ENCODE peak calls at places on chromosome 14, in ten cellular contexts. H, R, X, C, A, I, L, B, W and U are unnamed samples.

GRCh38 chr14:32896979-32897723 is 41.5 kb upstream of the NPAS3 start:
- DNase-seq in H (peak), R (peak), X (peak), C (no peak), A (peak), I (no peak), L (no peak), B (peak), W (no peak), U (no peak)

GRCh38 chr14:65599375-65599774 is 186.8 kb downstream of the FUT8 start:
- DNase-seq in H (no peak), R (peak), X (peak), C (no peak), A (peak), I (no peak), L (no peak), B (no peak), W (no peak), U (no peak)

GRCh38 chr14:52883658-52884057 is 67.2 kb downstream of the FERMT2 start:
- DNase-seq in H (no peak), R (no peak), X (no peak), C (no peak), A (no peak), I (no peak), L (no peak), B (no peak), W (no peak), U (no peak)

GRCh38 chr14:104827173-104828055 is 26.5 kb downstream of the ZBTB42 start:
- DNase-seq in H (no peak), R (peak), X (no peak), C (no peak), A (peak), I (peak), L (peak), B (peak), W (peak), U (peak)

GRCh38 chr14:105015905-105016304 is 5.0 kb downstream of the CDCA4 start:
- DNase-seq in H (no peak), R (no peak), X (no peak), C (no peak), A (no peak), I (no peak), L (no peak), B (no peak), W (no peak), U (no peak)

GRCh38 chr14:66121859-66122258 is 364.3 kb upstream of the CCDC196 start:
- DNase-seq in H (no peak), R (no peak), X (no peak), C (no peak), A (no peak), I (no peak), L (no peak), B (no peak), W (no peak), U (no peak)

GRCh38 chr14:104553166-104554087 is 26.1 kb upstream of the C14orf180 start:
- DNase-seq in H (no peak), R (no peak), X (no peak), C (no peak), A (no peak), I (no peak), L (no peak), B (no peak), W (peak), U (no peak)

GRCh38 chr14:105525861-105526780 is at the start of gene TMEM121:
- DNase-seq in H (no peak), R (no peak), X (no peak), C (no peak), A (no peak), I (no peak), L (peak), B (no peak), W (no peak), U (no peak)

GRCh38 chr14:68794856-68795601 is 2.2 kb upstream of the ZFP36L1 start:
- DNase-seq in H (no peak), R (peak), X (peak), C (peak), A (peak), I (peak), L (peak), B (peak), W (no peak), U (no peak)

GRCh38 chr14:39383026-39383626 is 49.1 kb downstream of the FBXO33 start:
- DNase-seq in H (no peak), R (no peak), X (no peak), C (no peak), A (no peak), I (no peak), L (no peak), B (no peak), W (no peak), U (no peak)

GRCh38 chr14:52996493-52996892 is 45.6 kb upstream of the FERMT2 start:
- DNase-seq in H (no peak), R (no peak), X (no peak), C (no peak), A (peak), I (no peak), L (no peak), B (peak), W (no peak), U (no peak)

GRCh38 chr14:33781267-33781666 is 169.6 kb downstream of the EGLN3 start:
- DNase-seq in H (no peak), R (no peak), X (no peak), C (no peak), A (no peak), I (no peak), L (no peak), B (peak), W (no peak), U (no peak)

GRCh38 chr14:24285351-24285750 is 14.0 kb upstream of the RABGGTA start:
- DNase-seq in H (no peak), R (no peak), X (no peak), C (no peak), A (no peak), I (no peak), L (no peak), B (no peak), W (no peak), U (no peak)

GRCh38 chr14:93295541-93296220 is 37.2 kb downstream of the BTBD7 start:
- DNase-seq in H (no peak), R (no peak), X (no peak), C (no peak), A (no peak), I (no peak), L (no peak), B (no peak), W (no peak), U (no peak)

GRCh38 chr14:30559638-30560071 is 697 bp downstream of the G2E3 start:
- DNase-seq in H (peak), R (peak), X (no peak), C (no peak), A (peak), I (no peak), L (peak), B (peak), W (no peak), U (no peak)

GRCh38 chr14:90423166-90423565 is 26.3 kb downstream of the CALM1 start:
- DNase-seq in H (no peak), R (no peak), X (no peak), C (no peak), A (no peak), I (no peak), L (no peak), B (no peak), W (no peak), U (no peak)

GRCh38 chr14:30603402-30603801 is 18.7 kb upstream of the SCFD1 start:
- DNase-seq in H (no peak), R (no peak), X (no peak), C (no peak), A (no peak), I (no peak), L (no peak), B (no peak), W (no peak), U (no peak)

GRCh38 chr14:104196461-104197180 is 58.2 kb downstream of the KIF26A start:
- DNase-seq in H (no peak), R (no peak), X (no peak), C (no peak), A (no peak), I (no peak), L (no peak), B (no peak), W (no peak), U (no peak)

GRCh38 chr14:31787377-31787776 is 226.2 kb downstream of the NUBPL start:
- DNase-seq in H (no peak), R (peak), X (no peak), C (no peak), A (peak), I (no peak), L (no peak), B (peak), W (no peak), U (no peak)

GRCh38 chr14:103624860-103625259 is 4.2 kb upstream of the KLC1 start:
- DNase-seq in H (no peak), R (peak), X (no peak), C (no peak), A (peak), I (peak), L (no peak), B (peak), W (peak), U (no peak)

GRCh38 chr14:75537071-75537470 is 14.8 kb downstream of the BATF start:
- DNase-seq in H (no peak), R (no peak), X (no peak), C (no peak), A (no peak), I (no peak), L (no peak), B (peak), W (no peak), U (no peak)

GRCh38 chr14:71096947-71097346 is 189.7 kb downstream of the PCNX1 start:
- DNase-seq in H (no peak), R (no peak), X (no peak), C (no peak), A (no peak), I (no peak), L (no peak), B (no peak), W (no peak), U (no peak)

GRCh38 chr14:32121948-32122347 is 44.8 kb downstream of the ARHGAP5 start:
- DNase-seq in H (no peak), R (peak), X (peak), C (no peak), A (no peak), I (no peak), L (no peak), B (peak), W (no peak), U (no peak)

GRCh38 chr14:91061309-91061887 is 957 bp upstream of the RPS6KA5 start:
- DNase-seq in H (no peak), R (no peak), X (no peak), C (no peak), A (no peak), I (no peak), L (no peak), B (no peak), W (no peak), U (no peak)

GRCh38 chr14:59998575-59998974 is 78.6 kb downstream of the LRRC9 start:
- DNase-seq in H (no peak), R (no peak), X (no peak), C (no peak), A (no peak), I (no peak), L (no peak), B (no peak), W (no peak), U (no peak)

GRCh38 chr14:88599761-88600439 is 37.1 kb downstream of the ZC3H14 start:
- DNase-seq in H (no peak), R (no peak), X (no peak), C (no peak), A (no peak), I (no peak), L (no peak), B (no peak), W (no peak), U (no peak)

GRCh38 chr14:76938092-76938500 is 90.4 kb downstream of the IRF2BPL start:
- DNase-seq in H (peak), R (peak), X (no peak), C (no peak), A (no peak), I (no peak), L (no peak), B (no peak), W (no peak), U (no peak)

GRCh38 chr14:105883066-105884005 is 357.0 kb downstream of the TMEM121 start:
- DNase-seq in H (no peak), R (no peak), X (no peak), C (no peak), A (no peak), I (no peak), L (no peak), B (no peak), W (peak), U (no peak)

GRCh38 chr14:26606729-26607128 is 8.9 kb upstream of the NOVA1 start:
- DNase-seq in H (no peak), R (peak), X (no peak), C (no peak), A (peak), I (no peak), L (no peak), B (peak), W (no peak), U (no peak)

GRCh38 chr14:58082011-58082410 is 70.0 kb downstream of the ARMH4 start:
- DNase-seq in H (no peak), R (peak), X (no peak), C (no peak), A (no peak), I (no peak), L (no peak), B (peak), W (no peak), U (no peak)

GRCh38 chr14:76656592-76656991 is 104.7 kb upstream of the VASH1 start:
- DNase-seq in H (no peak), R (no peak), X (no peak), C (no peak), A (no peak), I (no peak), L (no peak), B (no peak), W (no peak), U (no peak)

GRCh38 chr14:50225974-50226297 is 5.4 kb downstream of the SOS2 start:
- DNase-seq in H (no peak), R (no peak), X (no peak), C (no peak), A (no peak), I (no peak), L (no peak), B (no peak), W (no peak), U (no peak)

GRCh38 chr14:63203618-63204406 is 431 bp upstream of the RHOJ start:
- DNase-seq in H (peak), R (peak), X (peak), C (peak), A (peak), I (peak), L (peak), B (peak), W (peak), U (no peak)

GRCh38 chr14:96486705-96487104 is 15.5 kb upstream of the PAPOLA start:
- DNase-seq in H (no peak), R (no peak), X (no peak), C (no peak), A (no peak), I (no peak), L (no peak), B (no peak), W (no peak), U (no peak)

GRCh38 chr14:90846511-90846910 is 30.3 kb upstream of the TTC7B start:
- DNase-seq in H (no peak), R (peak), X (no peak), C (no peak), A (no peak), I (no peak), L (no peak), B (no peak), W (no peak), U (no peak)

GRCh38 chr14:71103662-71104484 is 196.6 kb downstream of the PCNX1 start:
- DNase-seq in H (peak), R (peak), X (no peak), C (peak), A (peak), I (no peak), L (peak), B (peak), W (no peak), U (no peak)

GRCh38 chr14:56782701-56783100 is 27.6 kb downstream of the OTX2 start:
- DNase-seq in H (no peak), R (no peak), X (no peak), C (no peak), A (no peak), I (no peak), L (no peak), B (no peak), W (no peak), U (no peak)

GRCh38 chr14:86462193-86462592 is 932.2 kb downstream of the FLRT2 start:
- DNase-seq in H (no peak), R (peak), X (no peak), C (no peak), A (peak), I (no peak), L (no peak), B (peak), W (no peak), U (no peak)
- TF ChIP-seq CTCF in H (peak), R (peak), X (peak), C (peak), A (peak), I (no peak), L (peak), B (peak), W (peak), U (no peak)

GRCh38 chr14:61296707-61297502 is 15.8 kb upstream of the TMEM30B start:
- DNase-seq in H (peak), R (peak), X (no peak), C (no peak), A (peak), I (no peak), L (no peak), B (peak), W (no peak), U (no peak)
- TF ChIP-seq CTCF in H (peak), R (peak), X (peak), C (peak), A (peak), I (peak), L (peak), B (peak), W (peak), U (no peak)

GRCh38 chr14:100168515-100168914 is 9.1 kb upstream of the DEGS2 start:
- DNase-seq in H (no peak), R (no peak), X (no peak), C (no peak), A (no peak), I (no peak), L (no peak), B (no peak), W (no peak), U (no peak)

GRCh38 chr14:100165825-100166520 is 6.5 kb upstream of the DEGS2 start:
- DNase-seq in H (no peak), R (no peak), X (no peak), C (no peak), A (no peak), I (no peak), L (no peak), B (no peak), W (no peak), U (no peak)

GRCh38 chr14:100160534-100160916 is 1.1 kb upstream of the DEGS2 start:
- DNase-seq in H (no peak), R (no peak), X (no peak), C (no peak), A (no peak), I (no peak), L (no peak), B (no peak), W (no peak), U (no peak)

GRCh38 chr14:100164808-100165207 is 5.4 kb upstream of the DEGS2 start:
- DNase-seq in H (no peak), R (no peak), X (no peak), C (no peak), A (no peak), I (no peak), L (no peak), B (no peak), W (no peak), U (no peak)

DNA sequence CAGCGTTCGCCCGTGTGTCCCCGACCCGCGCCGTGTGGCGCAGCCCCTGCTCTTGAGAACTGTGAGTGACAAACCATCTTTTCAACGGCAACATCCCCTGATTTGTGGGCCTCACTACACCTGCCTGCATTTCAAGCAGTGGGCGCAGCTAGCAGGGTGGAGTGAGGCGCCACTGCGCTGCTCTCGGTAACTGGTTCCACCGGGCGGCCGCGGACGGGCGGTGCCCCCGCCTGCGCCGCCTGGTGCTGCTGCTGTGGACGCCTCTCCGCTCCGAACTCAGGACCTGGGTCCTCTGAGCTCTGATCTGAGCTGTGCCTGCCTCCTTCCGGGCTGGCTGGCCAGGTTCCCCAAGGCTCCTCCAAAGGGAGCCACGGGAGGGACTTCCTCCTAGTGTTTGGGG is 5.9 kb upstream of the DEGS2 start:
- DNase-seq in H (no peak), R (no peak), X (no peak), C (no peak), A (no peak), I (no peak), L (peak), B (no peak), W (no peak), U (no peak)
- TF ChIP-seq CTCF in H (no peak), R (no peak), X (no peak), C (no peak), A (no peak), I (no peak), L (no peak), B (no peak), W (no peak), U (no peak)

GRCh38 chr14:38256358-38256840 is 506 bp upstream of the CLEC14A start:
- DNase-seq in H (no peak), R (peak), X (peak), C (no peak), A (peak), I (no peak), L (no peak), B (peak), W (peak), U (no peak)
- TF ChIP-seq CTCF in H (no peak), R (no peak), X (no peak), C (peak), A (peak), I (no peak), L (no peak), B (peak), W (no peak), U (no peak)

GRCh38 chr14:61753631-61754030 is 8.6 kb upstream of the SNAPC1 start:
- DNase-seq in H (no peak), R (peak), X (no peak), C (no peak), A (no peak), I (no peak), L (no peak), B (no peak), W (no peak), U (no peak)
- TF ChIP-seq CTCF in H (peak), R (no peak), X (peak), C (peak), A (peak), I (no peak), L (no peak), B (peak), W (no peak), U (no peak)